ENCODE peak calls at places on chromosomes 12 and 14, in eight cellular contexts. L is brain microvascular endothelial cell, D is astrocyte of the cerebellum, I is upper lobe of left lung, Q is AG09309, G is fibroblast of lung, Y is DND-41, F is AG09319. P is an unnamed sample.

GRCh38 chr12:117908411-117908810 is 60.4 kb downstream of the KSR2 start:
- DNase-seq in G (no peak), L (no peak), F (no peak), Q (no peak), D (no peak), I (no peak), Y (no peak), P (no peak)

GRCh38 chr14:51653855-51654548 is 2.3 kb downstream of the FRMD6 start:
- DNase-seq in G (no peak), I (no peak), F (no peak), Y (no peak), D (no peak), Q (no peak), L (no peak), P (no peak)

GRCh38 chr14:84885061-84885460 is 644.9 kb upstream of the FLRT2 start:
- DNase-seq in G (no peak), Y (no peak), D (no peak), L (no peak), Q (no peak), I (no peak), F (no peak), P (no peak)

GRCh38 chr12:115227137-115227615 is 543.2 kb upstream of the TBX3 start:
- DNase-seq in D (no peak), L (peak), F (peak), I (no peak), G (peak), Y (no peak), Q (peak), P (no peak)

GRCh38 chr12:7638064-7638763 is 27.5 kb downstream of the APOBEC1 start:
- DNase-seq in F (no peak), Q (no peak), L (no peak), D (no peak), G (no peak), I (no peak), Y (no peak), P (no peak)

GRCh38 chr12:53093777-53094393 is 3.6 kb upstream of the IGFBP6 start:
- DNase-seq in Q (no peak), D (no peak), I (no peak), F (no peak), G (no peak), Y (no peak), L (no peak), P (no peak)

GRCh38 chr12:110782068-110782467 is 39.4 kb upstream of the PPP1CC start:
- DNase-seq in I (no peak), Y (no peak), F (no peak), D (no peak), L (no peak), G (no peak), Q (no peak), P (no peak)

GRCh38 chr14:95245334-95245733 is 74.4 kb downstream of the CLMN start:
- DNase-seq in I (no peak), F (no peak), D (no peak), G (no peak), Y (no peak), Q (no peak), L (no peak), P (no peak)

GRCh38 chr14:59463773-59464650 is 1.2 kb downstream of the GPR135 start:
- DNase-seq in Y (no peak), Q (no peak), F (no peak), G (no peak), D (no peak), L (no peak), I (peak), P (peak)

GRCh38 chr12:12877789-12878455 is 13.4 kb upstream of the GPRC5A start:
- DNase-seq in D (no peak), F (no peak), G (no peak), Q (no peak), I (no peak), Y (no peak), L (no peak), P (no peak)

GRCh38 chr12:6069452-6070093 is 54.9 kb downstream of the VWF start:
- DNase-seq in F (peak), G (peak), Y (no peak), L (peak), Q (peak), I (no peak), D (no peak), P (no peak)

GRCh38 chr12:6073426-6073825 is 51.0 kb downstream of the VWF start:
- DNase-seq in Y (no peak), F (no peak), D (no peak), I (no peak), Q (no peak), G (no peak), L (no peak), P (no peak)

GRCh38 chr12:6074394-6074793 is 50.1 kb downstream of the VWF start:
- DNase-seq in Y (peak), G (no peak), F (no peak), Q (no peak), D (no peak), L (no peak), I (no peak), P (peak)

GRCh38 chr12:6070472-6071257 is 53.8 kb downstream of the VWF start:
- DNase-seq in Y (no peak), D (no peak), F (no peak), G (no peak), L (no peak), I (no peak), Q (no peak), P (no peak)

GRCh38 chr12:6072302-6072752 is 52.1 kb downstream of the VWF start:
- DNase-seq in F (no peak), I (peak), Q (no peak), G (peak), L (peak), Y (no peak), D (no peak), P (no peak)
- TF ChIP-seq CTCF in F (peak), I (no peak), Q (peak), G (peak), L (peak), Y (no peak), D (peak), P (no peak)

DNA sequence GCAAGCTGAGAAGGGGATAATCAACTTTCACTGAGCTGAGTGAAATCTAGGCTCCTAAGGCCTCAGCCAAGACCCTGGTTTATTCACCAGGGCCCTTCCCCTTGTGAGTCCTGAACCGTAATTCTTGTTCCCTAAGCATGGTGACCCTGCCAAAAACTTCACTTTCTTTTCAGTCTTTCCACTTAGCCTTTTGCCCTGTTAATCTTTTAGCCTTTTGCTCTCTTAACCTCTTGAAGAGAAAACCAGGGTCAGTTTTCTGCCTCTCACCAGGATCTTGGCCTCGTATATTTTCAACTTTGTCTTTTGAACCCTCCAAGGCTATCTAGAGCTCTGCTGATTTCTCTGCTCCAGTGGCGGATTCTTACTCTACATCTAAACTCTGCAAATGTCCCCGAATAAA is 191.0 kb downstream of the PELI2 start:
- DNase-seq in Y (no peak), L (no peak), F (no peak), I (no peak), Q (no peak), D (no peak), G (no peak), P (no peak)
- TF ChIP-seq CTCF in Y (no peak), L (no peak), F (no peak), I (no peak), Q (no peak), D (no peak), G (no peak), P (no peak)

DNA sequence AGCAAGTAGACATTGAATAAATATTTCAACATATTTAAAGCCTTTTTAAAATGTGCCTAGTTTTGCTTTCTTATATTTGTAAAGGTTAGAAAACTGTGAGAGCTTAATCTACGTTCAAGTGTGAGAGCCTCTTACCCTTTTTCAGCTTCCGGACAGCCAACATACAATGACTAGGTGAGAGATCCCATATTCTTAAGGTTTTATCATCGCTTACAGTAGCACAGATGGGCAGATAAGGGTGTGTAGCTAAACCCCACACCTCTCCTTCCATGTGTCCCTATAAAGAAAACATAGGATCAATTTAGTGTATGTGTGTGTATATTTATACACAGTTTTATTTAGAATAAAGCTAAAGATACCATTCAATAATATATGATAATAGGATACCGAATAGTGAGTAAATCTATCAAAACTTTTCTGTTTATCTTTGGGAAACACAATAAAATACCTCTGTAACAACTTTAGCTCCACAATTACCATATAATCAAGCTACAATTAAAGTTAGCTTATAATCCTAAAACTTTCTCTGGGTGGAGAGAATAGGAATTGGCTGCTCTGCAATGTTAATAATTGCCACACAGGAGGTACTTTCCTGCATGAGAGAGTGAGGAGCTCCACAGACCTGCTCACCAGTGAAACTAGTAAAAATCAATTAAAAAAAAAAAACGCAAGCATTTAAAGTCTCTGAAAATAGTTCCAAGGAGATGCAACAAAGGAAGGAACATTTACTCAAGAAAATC is 110.8 kb downstream of the EML5 start:
- DNase-seq in L (no peak), Y (no peak), I (no peak), F (no peak), Q (no peak), G (no peak), D (no peak), P (no peak)
- TF ChIP-seq CTCF in L (no peak), Y (no peak), I (no peak), F (no peak), Q (no peak), G (no peak), D (no peak), P (no peak)

DNA sequence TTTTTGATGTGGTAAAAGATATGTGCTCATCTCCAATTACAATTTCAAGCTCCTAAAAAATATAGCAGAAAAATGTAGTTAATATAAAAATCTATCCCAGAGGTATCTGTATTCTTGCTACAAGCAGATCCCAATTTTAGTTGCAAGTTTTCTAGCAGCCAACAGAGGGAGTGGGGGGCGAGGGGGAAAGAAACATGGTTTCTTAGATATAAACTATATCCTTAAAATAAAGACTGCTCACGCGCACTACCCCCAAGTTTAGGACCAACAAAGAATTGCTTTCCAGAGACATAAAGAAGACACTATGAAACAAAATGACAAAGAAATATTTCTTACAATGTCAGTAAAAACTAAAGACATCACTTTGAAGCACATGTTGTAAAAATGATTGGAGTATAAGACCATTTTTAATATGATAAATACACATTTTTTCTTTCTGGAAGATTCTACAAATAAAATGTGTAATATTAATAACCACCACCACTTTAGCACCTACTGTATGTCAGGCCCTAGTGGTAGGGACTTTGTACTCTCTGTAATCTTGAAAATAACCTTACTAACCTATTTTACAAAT is 5.4 kb downstream of the MAGOHB start:
- DNase-seq in F (no peak), D (peak), Q (no peak), G (peak), L (no peak), Y (peak), I (no peak), P (no peak)
- TF ChIP-seq CTCF in F (peak), D (peak), Q (peak), G (peak), L (peak), Y (peak), I (no peak), P (no peak)

DNA sequence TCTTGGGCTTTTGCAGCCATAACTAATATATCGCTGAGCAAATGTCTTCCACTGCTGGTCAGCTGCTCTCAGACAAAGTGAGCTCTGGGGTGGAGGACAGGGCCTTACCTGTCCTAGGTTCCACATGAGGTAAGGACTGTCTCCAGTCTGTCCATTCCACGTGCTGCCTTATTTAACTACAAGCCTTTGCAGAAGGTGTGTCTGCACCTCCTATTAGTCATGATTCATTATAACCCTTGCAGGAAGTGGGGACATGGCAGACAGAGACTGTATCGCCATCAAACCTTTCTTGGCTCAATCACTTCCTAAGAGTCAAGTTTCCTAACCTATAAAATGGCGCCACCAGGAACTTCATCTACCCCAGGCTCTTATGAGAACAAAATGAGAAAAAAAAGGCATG is 46.9 kb downstream of the SLC25A47 start:
- DNase-seq in Y (no peak), G (no peak), Q (no peak), L (no peak), F (no peak), I (no peak), D (no peak), P (no peak)
- TF ChIP-seq CTCF in Y (no peak), G (no peak), Q (no peak), L (no peak), F (no peak), I (no peak), D (no peak), P (no peak)

GRCh38 chr12:124661382-124661781 is 94.0 kb upstream of the NCOR2 start:
- DNase-seq in Y (no peak), L (no peak), I (no peak), G (no peak), Q (no peak), F (no peak), D (no peak), P (no peak)
- TF ChIP-seq CTCF in Y (no peak), L (peak), I (no peak), G (peak), Q (peak), F (no peak), D (peak), P (no peak)

GRCh38 chr12:102848832-102849231 is 68.2 kb downstream of the PAH start:
- DNase-seq in I (no peak), G (no peak), L (no peak), Y (no peak), F (no peak), D (no peak), Q (no peak), P (no peak)
- TF ChIP-seq CTCF in I (no peak), G (no peak), L (no peak), Y (no peak), F (no peak), D (no peak), Q (no peak), P (no peak)

P was measured in natural killer cell.